ENCODE peak calls at places on chromosomes 4 and X, in six cellular contexts. One of them, this sample, is unnamed.

GRCh38 chrX:153382563-153383482 is 18.3 kb downstream of the PNMA6E start:
- DNase-seq in activated T-helper 2 cell treated with anti-CD3 and anti-CD28 coated beads, Interferon-gamma antibody, Interleukin-2, Interleukin-4, amounts not matched to agents 10 μg/mL and 5 μg/mL and 100 μg/mL, durations not matched to agents 14 hours and 24 hours and 36 hours: no peak
- DNase-seq in GM03348: no peak
- DNase-seq in GM20000: no peak
- DNase-seq in activated T-cell treated with anti-CD3 and anti-CD28 coated beads, Interleukin-2, amount 50 U/mL, for 4 hours: no peak
- DNase-seq in activated T-helper 1 cell treated with anti-CD3 and anti-CD28 coated beads, Interleukin-12 subunit alpha, Interleukin-12 subunit beta, Interleukin-2, Interleukin-4 antibody, amounts not matched to agents 30 ng/mL and 10 ng/mL and 1 ng/mL, durations not matched to agents 14 hours and 24 hours and 36 hours: no peak
- DNase-seq in this sample: no peak

GRCh38 chr4:112564706-112565270 is 48.8 kb upstream of the NEUROG2 start:
- DNase-seq in activated T-cell treated with anti-CD3 and anti-CD28 coated beads, Interleukin-2, amount 50 U/mL, for 4 hours: no peak
- DNase-seq in activated T-helper 1 cell treated with anti-CD3 and anti-CD28 coated beads, Interleukin-12 subunit alpha, Interleukin-12 subunit beta, Interleukin-2, Interleukin-4 antibody, amounts not matched to agents 30 ng/mL and 10 ng/mL and 1 ng/mL, durations not matched to agents 14 hours and 24 hours and 36 hours: no peak
- DNase-seq in activated T-helper 2 cell treated with anti-CD3 and anti-CD28 coated beads, Interferon-gamma antibody, Interleukin-2, Interleukin-4, amounts not matched to agents 10 μg/mL and 5 μg/mL and 100 μg/mL, durations not matched to agents 14 hours and 24 hours and 36 hours: no peak
- DNase-seq in GM20000: no peak
- DNase-seq in GM03348: no peak
- DNase-seq in this sample: no peak

GRCh38 chrX:45329217-45329616 is 128.5 kb upstream of the DIPK2B start:
- DNase-seq in GM03348: no peak
- DNase-seq in activated T-cell treated with anti-CD3 and anti-CD28 coated beads, Interleukin-2, amount 50 U/mL, for 4 hours: no peak
- DNase-seq in activated T-helper 1 cell treated with anti-CD3 and anti-CD28 coated beads, Interleukin-12 subunit alpha, Interleukin-12 subunit beta, Interleukin-2, Interleukin-4 antibody, amounts not matched to agents 30 ng/mL and 10 ng/mL and 1 ng/mL, durations not matched to agents 14 hours and 24 hours and 36 hours: no peak
- DNase-seq in activated T-helper 2 cell treated with anti-CD3 and anti-CD28 coated beads, Interferon-gamma antibody, Interleukin-2, Interleukin-4, amounts not matched to agents 10 μg/mL and 5 μg/mL and 100 μg/mL, durations not matched to agents 14 hours and 24 hours and 36 hours: no peak
- DNase-seq in GM20000: no peak
- DNase-seq in this sample: no peak

GRCh38 chrX:10177004-10177396 is 20.2 kb downstream of the CLCN4 start:
- DNase-seq in activated T-cell treated with anti-CD3 and anti-CD28 coated beads, Interleukin-2, amount 50 U/mL, for 4 hours: no peak
- DNase-seq in activated T-helper 1 cell treated with anti-CD3 and anti-CD28 coated beads, Interleukin-12 subunit alpha, Interleukin-12 subunit beta, Interleukin-2, Interleukin-4 antibody, amounts not matched to agents 30 ng/mL and 10 ng/mL and 1 ng/mL, durations not matched to agents 14 hours and 24 hours and 36 hours: no peak
- DNase-seq in GM20000: no peak
- DNase-seq in activated T-helper 2 cell treated with anti-CD3 and anti-CD28 coated beads, Interferon-gamma antibody, Interleukin-2, Interleukin-4, amounts not matched to agents 10 μg/mL and 5 μg/mL and 100 μg/mL, durations not matched to agents 14 hours and 24 hours and 36 hours: no peak
- DNase-seq in GM03348: no peak
- DNase-seq in this sample: no peak

GRCh38 chrX:109481986-109482385 is at the start of gene GUCY2F:
- DNase-seq in GM20000: no peak
- DNase-seq in GM03348: no peak
- DNase-seq in activated T-cell treated with anti-CD3 and anti-CD28 coated beads, Interleukin-2, amount 50 U/mL, for 4 hours: no peak
- DNase-seq in activated T-helper 2 cell treated with anti-CD3 and anti-CD28 coated beads, Interferon-gamma antibody, Interleukin-2, Interleukin-4, amounts not matched to agents 10 μg/mL and 5 μg/mL and 100 μg/mL, durations not matched to agents 14 hours and 24 hours and 36 hours: no peak
- DNase-seq in activated T-helper 1 cell treated with anti-CD3 and anti-CD28 coated beads, Interleukin-12 subunit alpha, Interleukin-12 subunit beta, Interleukin-2, Interleukin-4 antibody, amounts not matched to agents 30 ng/mL and 10 ng/mL and 1 ng/mL, durations not matched to agents 14 hours and 24 hours and 36 hours: no peak
- DNase-seq in this sample: no peak

GRCh38 chrX:154541896-154542722 is 4.5 kb downstream of the G6PD start:
- DNase-seq in GM03348: peak
- DNase-seq in GM20000: no peak
- DNase-seq in activated T-helper 2 cell treated with anti-CD3 and anti-CD28 coated beads, Interferon-gamma antibody, Interleukin-2, Interleukin-4, amounts not matched to agents 10 μg/mL and 5 μg/mL and 100 μg/mL, durations not matched to agents 14 hours and 24 hours and 36 hours: no peak
- DNase-seq in activated T-helper 1 cell treated with anti-CD3 and anti-CD28 coated beads, Interleukin-12 subunit alpha, Interleukin-12 subunit beta, Interleukin-2, Interleukin-4 antibody, amounts not matched to agents 30 ng/mL and 10 ng/mL and 1 ng/mL, durations not matched to agents 14 hours and 24 hours and 36 hours: no peak
- DNase-seq in activated T-cell treated with anti-CD3 and anti-CD28 coated beads, Interleukin-2, amount 50 U/mL, for 4 hours: peak
- DNase-seq in this sample: peak

GRCh38 chrX:134174273-134174660 is 62.7 kb upstream of the CCDC160 start:
- DNase-seq in GM20000: no peak
- DNase-seq in GM03348: no peak
- DNase-seq in activated T-cell treated with anti-CD3 and anti-CD28 coated beads, Interleukin-2, amount 50 U/mL, for 4 hours: no peak
- DNase-seq in activated T-helper 1 cell treated with anti-CD3 and anti-CD28 coated beads, Interleukin-12 subunit alpha, Interleukin-12 subunit beta, Interleukin-2, Interleukin-4 antibody, amounts not matched to agents 30 ng/mL and 10 ng/mL and 1 ng/mL, durations not matched to agents 14 hours and 24 hours and 36 hours: no peak
- DNase-seq in activated T-helper 2 cell treated with anti-CD3 and anti-CD28 coated beads, Interferon-gamma antibody, Interleukin-2, Interleukin-4, amounts not matched to agents 10 μg/mL and 5 μg/mL and 100 μg/mL, durations not matched to agents 14 hours and 24 hours and 36 hours: no peak
- DNase-seq in this sample: no peak

GRCh38 chrX:68568136-68568535 is 69.3 kb downstream of the YIPF6 start:
- DNase-seq in GM20000: no peak
- DNase-seq in activated T-cell treated with anti-CD3 and anti-CD28 coated beads, Interleukin-2, amount 50 U/mL, for 4 hours: no peak
- DNase-seq in activated T-helper 2 cell treated with anti-CD3 and anti-CD28 coated beads, Interferon-gamma antibody, Interleukin-2, Interleukin-4, amounts not matched to agents 10 μg/mL and 5 μg/mL and 100 μg/mL, durations not matched to agents 14 hours and 24 hours and 36 hours: no peak
- DNase-seq in activated T-helper 1 cell treated with anti-CD3 and anti-CD28 coated beads, Interleukin-12 subunit alpha, Interleukin-12 subunit beta, Interleukin-2, Interleukin-4 antibody, amounts not matched to agents 30 ng/mL and 10 ng/mL and 1 ng/mL, durations not matched to agents 14 hours and 24 hours and 36 hours: no peak
- DNase-seq in GM03348: no peak
- DNase-seq in this sample: no peak

GRCh38 chrX:150225756-150226155 is 137.4 kb upstream of the MAMLD1 start:
- DNase-seq in GM20000: no peak
- DNase-seq in activated T-helper 2 cell treated with anti-CD3 and anti-CD28 coated beads, Interferon-gamma antibody, Interleukin-2, Interleukin-4, amounts not matched to agents 10 μg/mL and 5 μg/mL and 100 μg/mL, durations not matched to agents 14 hours and 24 hours and 36 hours: no peak
- DNase-seq in activated T-cell treated with anti-CD3 and anti-CD28 coated beads, Interleukin-2, amount 50 U/mL, for 4 hours: no peak
- DNase-seq in activated T-helper 1 cell treated with anti-CD3 and anti-CD28 coated beads, Interleukin-12 subunit alpha, Interleukin-12 subunit beta, Interleukin-2, Interleukin-4 antibody, amounts not matched to agents 30 ng/mL and 10 ng/mL and 1 ng/mL, durations not matched to agents 14 hours and 24 hours and 36 hours: no peak
- DNase-seq in GM03348: no peak
- DNase-seq in this sample: no peak

GRCh38 chrX:105821471-105822081 is 763 bp upstream of the NRK start:
- DNase-seq in GM03348: no peak
- DNase-seq in activated T-helper 1 cell treated with anti-CD3 and anti-CD28 coated beads, Interleukin-12 subunit alpha, Interleukin-12 subunit beta, Interleukin-2, Interleukin-4 antibody, amounts not matched to agents 30 ng/mL and 10 ng/mL and 1 ng/mL, durations not matched to agents 14 hours and 24 hours and 36 hours: no peak
- DNase-seq in activated T-cell treated with anti-CD3 and anti-CD28 coated beads, Interleukin-2, amount 50 U/mL, for 4 hours: no peak
- DNase-seq in activated T-helper 2 cell treated with anti-CD3 and anti-CD28 coated beads, Interferon-gamma antibody, Interleukin-2, Interleukin-4, amounts not matched to agents 10 μg/mL and 5 μg/mL and 100 μg/mL, durations not matched to agents 14 hours and 24 hours and 36 hours: no peak
- DNase-seq in GM20000: no peak
- DNase-seq in this sample: no peak

GRCh38 chr4:5568931-5569330 is 139.4 kb downstream of the EVC2 start:
- DNase-seq in activated T-helper 1 cell treated with anti-CD3 and anti-CD28 coated beads, Interleukin-12 subunit alpha, Interleukin-12 subunit beta, Interleukin-2, Interleukin-4 antibody, amounts not matched to agents 30 ng/mL and 10 ng/mL and 1 ng/mL, durations not matched to agents 14 hours and 24 hours and 36 hours: no peak
- DNase-seq in activated T-helper 2 cell treated with anti-CD3 and anti-CD28 coated beads, Interferon-gamma antibody, Interleukin-2, Interleukin-4, amounts not matched to agents 10 μg/mL and 5 μg/mL and 100 μg/mL, durations not matched to agents 14 hours and 24 hours and 36 hours: no peak
- DNase-seq in GM03348: no peak
- DNase-seq in activated T-cell treated with anti-CD3 and anti-CD28 coated beads, Interleukin-2, amount 50 U/mL, for 4 hours: no peak
- DNase-seq in GM20000: no peak
- DNase-seq in this sample: no peak

GRCh38 chr4:56289934-56290333 is 97.4 kb downstream of the AASDH start:
- DNase-seq in activated T-cell treated with anti-CD3 and anti-CD28 coated beads, Interleukin-2, amount 50 U/mL, for 4 hours: no peak
- DNase-seq in activated T-helper 1 cell treated with anti-CD3 and anti-CD28 coated beads, Interleukin-12 subunit alpha, Interleukin-12 subunit beta, Interleukin-2, Interleukin-4 antibody, amounts not matched to agents 30 ng/mL and 10 ng/mL and 1 ng/mL, durations not matched to agents 14 hours and 24 hours and 36 hours: no peak
- DNase-seq in activated T-helper 2 cell treated with anti-CD3 and anti-CD28 coated beads, Interferon-gamma antibody, Interleukin-2, Interleukin-4, amounts not matched to agents 10 μg/mL and 5 μg/mL and 100 μg/mL, durations not matched to agents 14 hours and 24 hours and 36 hours: no peak
- DNase-seq in GM20000: no peak
- DNase-seq in GM03348: no peak
- DNase-seq in this sample: no peak

GRCh38 chr4:152011469-152011868 is 250.7 kb upstream of the GATB start:
- DNase-seq in GM03348: no peak
- DNase-seq in GM20000: no peak
- DNase-seq in activated T-cell treated with anti-CD3 and anti-CD28 coated beads, Interleukin-2, amount 50 U/mL, for 4 hours: no peak
- DNase-seq in activated T-helper 2 cell treated with anti-CD3 and anti-CD28 coated beads, Interferon-gamma antibody, Interleukin-2, Interleukin-4, amounts not matched to agents 10 μg/mL and 5 μg/mL and 100 μg/mL, durations not matched to agents 14 hours and 24 hours and 36 hours: no peak
- DNase-seq in activated T-helper 1 cell treated with anti-CD3 and anti-CD28 coated beads, Interleukin-12 subunit alpha, Interleukin-12 subunit beta, Interleukin-2, Interleukin-4 antibody, amounts not matched to agents 30 ng/mL and 10 ng/mL and 1 ng/mL, durations not matched to agents 14 hours and 24 hours and 36 hours: no peak
- DNase-seq in this sample: no peak

GRCh38 chr4:143514432-143514831 is 930 bp downstream of the SMARCA5 start:
- DNase-seq in activated T-cell treated with anti-CD3 and anti-CD28 coated beads, Interleukin-2, amount 50 U/mL, for 4 hours: no peak
- DNase-seq in activated T-helper 2 cell treated with anti-CD3 and anti-CD28 coated beads, Interferon-gamma antibody, Interleukin-2, Interleukin-4, amounts not matched to agents 10 μg/mL and 5 μg/mL and 100 μg/mL, durations not matched to agents 14 hours and 24 hours and 36 hours: no peak
- DNase-seq in GM03348: peak
- DNase-seq in activated T-helper 1 cell treated with anti-CD3 and anti-CD28 coated beads, Interleukin-12 subunit alpha, Interleukin-12 subunit beta, Interleukin-2, Interleukin-4 antibody, amounts not matched to agents 30 ng/mL and 10 ng/mL and 1 ng/mL, durations not matched to agents 14 hours and 24 hours and 36 hours: no peak
- DNase-seq in GM20000: peak
- DNase-seq in this sample: no peak

GRCh38 chr4:150286656-150287055 is 208.4 kb downstream of the DCLK2 start:
- DNase-seq in GM03348: no peak
- DNase-seq in GM20000: no peak
- DNase-seq in activated T-helper 2 cell treated with anti-CD3 and anti-CD28 coated beads, Interferon-gamma antibody, Interleukin-2, Interleukin-4, amounts not matched to agents 10 μg/mL and 5 μg/mL and 100 μg/mL, durations not matched to agents 14 hours and 24 hours and 36 hours: no peak
- DNase-seq in activated T-cell treated with anti-CD3 and anti-CD28 coated beads, Interleukin-2, amount 50 U/mL, for 4 hours: no peak
- DNase-seq in activated T-helper 1 cell treated with anti-CD3 and anti-CD28 coated beads, Interleukin-12 subunit alpha, Interleukin-12 subunit beta, Interleukin-2, Interleukin-4 antibody, amounts not matched to agents 30 ng/mL and 10 ng/mL and 1 ng/mL, durations not matched to agents 14 hours and 24 hours and 36 hours: no peak
- DNase-seq in this sample: no peak

GRCh38 chr4:102501635-102502382 is 650 bp downstream of the NFKB1 start:
- DNase-seq in GM03348: peak
- DNase-seq in GM20000: peak
- DNase-seq in activated T-cell treated with anti-CD3 and anti-CD28 coated beads, Interleukin-2, amount 50 U/mL, for 4 hours: peak
- DNase-seq in activated T-helper 1 cell treated with anti-CD3 and anti-CD28 coated beads, Interleukin-12 subunit alpha, Interleukin-12 subunit beta, Interleukin-2, Interleukin-4 antibody, amounts not matched to agents 30 ng/mL and 10 ng/mL and 1 ng/mL, durations not matched to agents 14 hours and 24 hours and 36 hours: peak
- DNase-seq in activated T-helper 2 cell treated with anti-CD3 and anti-CD28 coated beads, Interferon-gamma antibody, Interleukin-2, Interleukin-4, amounts not matched to agents 10 μg/mL and 5 μg/mL and 100 μg/mL, durations not matched to agents 14 hours and 24 hours and 36 hours: peak
- DNase-seq in this sample: peak

GRCh38 chrX:14936561-14936960 is 63.3 kb downstream of the MOSPD2 start:
- DNase-seq in GM20000: peak
- DNase-seq in activated T-cell treated with anti-CD3 and anti-CD28 coated beads, Interleukin-2, amount 50 U/mL, for 4 hours: no peak
- DNase-seq in activated T-helper 1 cell treated with anti-CD3 and anti-CD28 coated beads, Interleukin-12 subunit alpha, Interleukin-12 subunit beta, Interleukin-2, Interleukin-4 antibody, amounts not matched to agents 30 ng/mL and 10 ng/mL and 1 ng/mL, durations not matched to agents 14 hours and 24 hours and 36 hours: no peak
- DNase-seq in activated T-helper 2 cell treated with anti-CD3 and anti-CD28 coated beads, Interferon-gamma antibody, Interleukin-2, Interleukin-4, amounts not matched to agents 10 μg/mL and 5 μg/mL and 100 μg/mL, durations not matched to agents 14 hours and 24 hours and 36 hours: no peak
- DNase-seq in GM03348: peak
- DNase-seq in this sample: no peak

GRCh38 chrX:10634681-10635161 is 14.3 kb upstream of the MID1 start:
- DNase-seq in GM03348: peak
- DNase-seq in GM20000: no peak
- DNase-seq in activated T-helper 1 cell treated with anti-CD3 and anti-CD28 coated beads, Interleukin-12 subunit alpha, Interleukin-12 subunit beta, Interleukin-2, Interleukin-4 antibody, amounts not matched to agents 30 ng/mL and 10 ng/mL and 1 ng/mL, durations not matched to agents 14 hours and 24 hours and 36 hours: no peak
- DNase-seq in activated T-helper 2 cell treated with anti-CD3 and anti-CD28 coated beads, Interferon-gamma antibody, Interleukin-2, Interleukin-4, amounts not matched to agents 10 μg/mL and 5 μg/mL and 100 μg/mL, durations not matched to agents 14 hours and 24 hours and 36 hours: no peak
- DNase-seq in activated T-cell treated with anti-CD3 and anti-CD28 coated beads, Interleukin-2, amount 50 U/mL, for 4 hours: no peak
- DNase-seq in this sample: no peak

GRCh38 chr4:184328022-184328736 is 110.5 kb upstream of the ENPP6 start:
- DNase-seq in GM20000: peak
- DNase-seq in GM03348: no peak
- DNase-seq in activated T-helper 2 cell treated with anti-CD3 and anti-CD28 coated beads, Interferon-gamma antibody, Interleukin-2, Interleukin-4, amounts not matched to agents 10 μg/mL and 5 μg/mL and 100 μg/mL, durations not matched to agents 14 hours and 24 hours and 36 hours: no peak
- DNase-seq in activated T-helper 1 cell treated with anti-CD3 and anti-CD28 coated beads, Interleukin-12 subunit alpha, Interleukin-12 subunit beta, Interleukin-2, Interleukin-4 antibody, amounts not matched to agents 30 ng/mL and 10 ng/mL and 1 ng/mL, durations not matched to agents 14 hours and 24 hours and 36 hours: peak
- DNase-seq in activated T-cell treated with anti-CD3 and anti-CD28 coated beads, Interleukin-2, amount 50 U/mL, for 4 hours: no peak
- DNase-seq in this sample: no peak

GRCh38 chrX:154436597-154437397 is at the start of gene GDI1:
- DNase-seq in activated T-helper 1 cell treated with anti-CD3 and anti-CD28 coated beads, Interleukin-12 subunit alpha, Interleukin-12 subunit beta, Interleukin-2, Interleukin-4 antibody, amounts not matched to agents 30 ng/mL and 10 ng/mL and 1 ng/mL, durations not matched to agents 14 hours and 24 hours and 36 hours: peak
- DNase-seq in GM20000: peak
- DNase-seq in activated T-cell treated with anti-CD3 and anti-CD28 coated beads, Interleukin-2, amount 50 U/mL, for 4 hours: peak
- DNase-seq in GM03348: peak
- DNase-seq in activated T-helper 2 cell treated with anti-CD3 and anti-CD28 coated beads, Interferon-gamma antibody, Interleukin-2, Interleukin-4, amounts not matched to agents 10 μg/mL and 5 μg/mL and 100 μg/mL, durations not matched to agents 14 hours and 24 hours and 36 hours: peak
- DNase-seq in this sample: no peak

GRCh38 chr4:53595204-53595603 is 3.9 kb upstream of the LNX1 start:
- DNase-seq in GM03348: no peak
- DNase-seq in activated T-helper 1 cell treated with anti-CD3 and anti-CD28 coated beads, Interleukin-12 subunit alpha, Interleukin-12 subunit beta, Interleukin-2, Interleukin-4 antibody, amounts not matched to agents 30 ng/mL and 10 ng/mL and 1 ng/mL, durations not matched to agents 14 hours and 24 hours and 36 hours: no peak
- DNase-seq in GM20000: no peak
- DNase-seq in activated T-helper 2 cell treated with anti-CD3 and anti-CD28 coated beads, Interferon-gamma antibody, Interleukin-2, Interleukin-4, amounts not matched to agents 10 μg/mL and 5 μg/mL and 100 μg/mL, durations not matched to agents 14 hours and 24 hours and 36 hours: no peak
- DNase-seq in activated T-cell treated with anti-CD3 and anti-CD28 coated beads, Interleukin-2, amount 50 U/mL, for 4 hours: no peak
- DNase-seq in this sample: no peak

GRCh38 chrX:65644621-65645287 is 22.7 kb upstream of the MSN start:
- DNase-seq in GM03348: peak
- DNase-seq in GM20000: no peak
- DNase-seq in activated T-helper 2 cell treated with anti-CD3 and anti-CD28 coated beads, Interferon-gamma antibody, Interleukin-2, Interleukin-4, amounts not matched to agents 10 μg/mL and 5 μg/mL and 100 μg/mL, durations not matched to agents 14 hours and 24 hours and 36 hours: no peak
- DNase-seq in activated T-helper 1 cell treated with anti-CD3 and anti-CD28 coated beads, Interleukin-12 subunit alpha, Interleukin-12 subunit beta, Interleukin-2, Interleukin-4 antibody, amounts not matched to agents 30 ng/mL and 10 ng/mL and 1 ng/mL, durations not matched to agents 14 hours and 24 hours and 36 hours: no peak
- DNase-seq in activated T-cell treated with anti-CD3 and anti-CD28 coated beads, Interleukin-2, amount 50 U/mL, for 4 hours: peak
- DNase-seq in this sample: no peak

GRCh38 chr4:105191621-105192210 is 45.0 kb downstream of the TET2 start:
- DNase-seq in GM03348: peak
- DNase-seq in activated T-cell treated with anti-CD3 and anti-CD28 coated beads, Interleukin-2, amount 50 U/mL, for 4 hours: no peak
- DNase-seq in activated T-helper 2 cell treated with anti-CD3 and anti-CD28 coated beads, Interferon-gamma antibody, Interleukin-2, Interleukin-4, amounts not matched to agents 10 μg/mL and 5 μg/mL and 100 μg/mL, durations not matched to agents 14 hours and 24 hours and 36 hours: no peak
- DNase-seq in activated T-helper 1 cell treated with anti-CD3 and anti-CD28 coated beads, Interleukin-12 subunit alpha, Interleukin-12 subunit beta, Interleukin-2, Interleukin-4 antibody, amounts not matched to agents 30 ng/mL and 10 ng/mL and 1 ng/mL, durations not matched to agents 14 hours and 24 hours and 36 hours: no peak
- DNase-seq in GM20000: peak
- DNase-seq in this sample: no peak

GRCh38 chr4:151195801-151196200 is 81.2 kb upstream of the PRSS48 start:
- DNase-seq in GM03348: peak
- DNase-seq in activated T-helper 1 cell treated with anti-CD3 and anti-CD28 coated beads, Interleukin-12 subunit alpha, Interleukin-12 subunit beta, Interleukin-2, Interleukin-4 antibody, amounts not matched to agents 30 ng/mL and 10 ng/mL and 1 ng/mL, durations not matched to agents 14 hours and 24 hours and 36 hours: no peak
- DNase-seq in activated T-cell treated with anti-CD3 and anti-CD28 coated beads, Interleukin-2, amount 50 U/mL, for 4 hours: no peak
- DNase-seq in activated T-helper 2 cell treated with anti-CD3 and anti-CD28 coated beads, Interferon-gamma antibody, Interleukin-2, Interleukin-4, amounts not matched to agents 10 μg/mL and 5 μg/mL and 100 μg/mL, durations not matched to agents 14 hours and 24 hours and 36 hours: no peak
- DNase-seq in GM20000: no peak
- DNase-seq in this sample: no peak

GRCh38 chr4:139300431-139301142 is 718 bp upstream of the NAA15 start:
- DNase-seq in activated T-cell treated with anti-CD3 and anti-CD28 coated beads, Interleukin-2, amount 50 U/mL, for 4 hours: no peak
- DNase-seq in activated T-helper 1 cell treated with anti-CD3 and anti-CD28 coated beads, Interleukin-12 subunit alpha, Interleukin-12 subunit beta, Interleukin-2, Interleukin-4 antibody, amounts not matched to agents 30 ng/mL and 10 ng/mL and 1 ng/mL, durations not matched to agents 14 hours and 24 hours and 36 hours: no peak
- DNase-seq in activated T-helper 2 cell treated with anti-CD3 and anti-CD28 coated beads, Interferon-gamma antibody, Interleukin-2, Interleukin-4, amounts not matched to agents 10 μg/mL and 5 μg/mL and 100 μg/mL, durations not matched to agents 14 hours and 24 hours and 36 hours: no peak
- DNase-seq in GM03348: peak
- DNase-seq in GM20000: no peak
- DNase-seq in this sample: no peak

GRCh38 chr4:107710493-107711459 is 9.3 kb downstream of the PAPSS1 start:
- DNase-seq in activated T-cell treated with anti-CD3 and anti-CD28 coated beads, Interleukin-2, amount 50 U/mL, for 4 hours: no peak
- DNase-seq in activated T-helper 1 cell treated with anti-CD3 and anti-CD28 coated beads, Interleukin-12 subunit alpha, Interleukin-12 subunit beta, Interleukin-2, Interleukin-4 antibody, amounts not matched to agents 30 ng/mL and 10 ng/mL and 1 ng/mL, durations not matched to agents 14 hours and 24 hours and 36 hours: no peak
- DNase-seq in activated T-helper 2 cell treated with anti-CD3 and anti-CD28 coated beads, Interferon-gamma antibody, Interleukin-2, Interleukin-4, amounts not matched to agents 10 μg/mL and 5 μg/mL and 100 μg/mL, durations not matched to agents 14 hours and 24 hours and 36 hours: no peak
- DNase-seq in GM20000: no peak
- DNase-seq in GM03348: no peak
- DNase-seq in this sample: no peak

GRCh38 chr4:117560329-117560728 is 474.0 kb upstream of the NDST3 start:
- DNase-seq in activated T-helper 1 cell treated with anti-CD3 and anti-CD28 coated beads, Interleukin-12 subunit alpha, Interleukin-12 subunit beta, Interleukin-2, Interleukin-4 antibody, amounts not matched to agents 30 ng/mL and 10 ng/mL and 1 ng/mL, durations not matched to agents 14 hours and 24 hours and 36 hours: no peak
- DNase-seq in GM20000: no peak
- DNase-seq in activated T-cell treated with anti-CD3 and anti-CD28 coated beads, Interleukin-2, amount 50 U/mL, for 4 hours: no peak
- DNase-seq in activated T-helper 2 cell treated with anti-CD3 and anti-CD28 coated beads, Interferon-gamma antibody, Interleukin-2, Interleukin-4, amounts not matched to agents 10 μg/mL and 5 μg/mL and 100 μg/mL, durations not matched to agents 14 hours and 24 hours and 36 hours: no peak
- DNase-seq in GM03348: peak
- DNase-seq in this sample: no peak

GRCh38 chr4:170248576-170248975 is 158.8 kb upstream of the AADAT start:
- DNase-seq in GM20000: no peak
- DNase-seq in activated T-helper 1 cell treated with anti-CD3 and anti-CD28 coated beads, Interleukin-12 subunit alpha, Interleukin-12 subunit beta, Interleukin-2, Interleukin-4 antibody, amounts not matched to agents 30 ng/mL and 10 ng/mL and 1 ng/mL, durations not matched to agents 14 hours and 24 hours and 36 hours: no peak
- DNase-seq in activated T-helper 2 cell treated with anti-CD3 and anti-CD28 coated beads, Interferon-gamma antibody, Interleukin-2, Interleukin-4, amounts not matched to agents 10 μg/mL and 5 μg/mL and 100 μg/mL, durations not matched to agents 14 hours and 24 hours and 36 hours: no peak
- DNase-seq in GM03348: no peak
- DNase-seq in activated T-cell treated with anti-CD3 and anti-CD28 coated beads, Interleukin-2, amount 50 U/mL, for 4 hours: no peak
- DNase-seq in this sample: no peak

GRCh38 chr4:156837625-156838345 is 133.8 kb downstream of the PDGFC start:
- DNase-seq in activated T-helper 2 cell treated with anti-CD3 and anti-CD28 coated beads, Interferon-gamma antibody, Interleukin-2, Interleukin-4, amounts not matched to agents 10 μg/mL and 5 μg/mL and 100 μg/mL, durations not matched to agents 14 hours and 24 hours and 36 hours: no peak
- DNase-seq in GM03348: no peak
- DNase-seq in activated T-helper 1 cell treated with anti-CD3 and anti-CD28 coated beads, Interleukin-12 subunit alpha, Interleukin-12 subunit beta, Interleukin-2, Interleukin-4 antibody, amounts not matched to agents 30 ng/mL and 10 ng/mL and 1 ng/mL, durations not matched to agents 14 hours and 24 hours and 36 hours: no peak
- DNase-seq in activated T-cell treated with anti-CD3 and anti-CD28 coated beads, Interleukin-2, amount 50 U/mL, for 4 hours: no peak
- DNase-seq in GM20000: no peak
- DNase-seq in this sample: no peak

GRCh38 chr4:148152868-148153630 is 289.2 kb downstream of the NR3C2 start:
- DNase-seq in GM20000: no peak
- DNase-seq in activated T-helper 2 cell treated with anti-CD3 and anti-CD28 coated beads, Interferon-gamma antibody, Interleukin-2, Interleukin-4, amounts not matched to agents 10 μg/mL and 5 μg/mL and 100 μg/mL, durations not matched to agents 14 hours and 24 hours and 36 hours: no peak
- DNase-seq in activated T-cell treated with anti-CD3 and anti-CD28 coated beads, Interleukin-2, amount 50 U/mL, for 4 hours: no peak
- DNase-seq in activated T-helper 1 cell treated with anti-CD3 and anti-CD28 coated beads, Interleukin-12 subunit alpha, Interleukin-12 subunit beta, Interleukin-2, Interleukin-4 antibody, amounts not matched to agents 30 ng/mL and 10 ng/mL and 1 ng/mL, durations not matched to agents 14 hours and 24 hours and 36 hours: no peak
- DNase-seq in GM03348: no peak
- DNase-seq in this sample: no peak

GRCh38 chrX:70479197-70479969 is 34.7 kb downstream of the DLG3 start:
- DNase-seq in activated T-helper 1 cell treated with anti-CD3 and anti-CD28 coated beads, Interleukin-12 subunit alpha, Interleukin-12 subunit beta, Interleukin-2, Interleukin-4 antibody, amounts not matched to agents 30 ng/mL and 10 ng/mL and 1 ng/mL, durations not matched to agents 14 hours and 24 hours and 36 hours: no peak
- DNase-seq in activated T-helper 2 cell treated with anti-CD3 and anti-CD28 coated beads, Interferon-gamma antibody, Interleukin-2, Interleukin-4, amounts not matched to agents 10 μg/mL and 5 μg/mL and 100 μg/mL, durations not matched to agents 14 hours and 24 hours and 36 hours: no peak
- DNase-seq in GM03348: peak
- DNase-seq in GM20000: no peak
- DNase-seq in activated T-cell treated with anti-CD3 and anti-CD28 coated beads, Interleukin-2, amount 50 U/mL, for 4 hours: no peak
- DNase-seq in this sample: no peak

This sample was measured in KG1.